ENCODE peak calls at places on chromosomes 12 and 14, in eight cellular contexts. A is AG20443, T is Calu3, Q is T-helper 1 cell, X is HuH-7, N is NCI-H510A, Y is skeletal muscle cell, B is body of pancreas. S is an unnamed sample.

GRCh38 chr14:49909016-49909415 is 16.1 kb downstream of the ARF6 start:
- DNase-seq in Q (no peak), T (no peak), B (no peak), N (no peak), Y (no peak), A (no peak), X (no peak), S (no peak)

GRCh38 chr14:80906946-80907345 is 34.6 kb downstream of the CEP128 start:
- DNase-seq in X (no peak), Y (no peak), B (no peak), N (no peak), T (no peak), Q (no peak), A (peak; percentile 63), S (peak; percentile 77)

GRCh38 chr14:68873379-68873778 is 80.5 kb upstream of the ZFP36L1 start:
- DNase-seq in A (no peak), Q (no peak), X (no peak), B (no peak), N (no peak), Y (no peak), T (no peak), S (no peak)

GRCh38 chr12:121872546-121873223 is 14.0 kb upstream of the HPD start:
- DNase-seq in Q (no peak), B (peak; percentile 33), Y (peak; percentile 88), T (no peak), X (no peak), A (peak; percentile 80), N (peak; percentile 37), S (peak; percentile 99)

GRCh38 chr14:71006200-71006563 is 98.9 kb downstream of the PCNX1 start:
- DNase-seq in Y (no peak), T (no peak), B (no peak), X (no peak), Q (no peak), A (no peak), N (no peak), S (no peak)

GRCh38 chr14:104553166-104554087 is 26.1 kb upstream of the C14orf180 start:
- DNase-seq in T (no peak), Y (no peak), N (no peak), Q (no peak), B (peak; percentile 1), X (no peak), A (no peak), S (no peak)

GRCh38 chr14:29810064-29810463 is 117.6 kb downstream of the PRKD1 start:
- DNase-seq in N (no peak), B (no peak), X (no peak), Q (no peak), Y (no peak), T (no peak), A (no peak), S (no peak)

GRCh38 chr14:52338282-52338681 is 24.2 kb downstream of the PTGER2 start:
- DNase-seq in N (no peak), X (no peak), B (no peak), Y (no peak), T (no peak), Q (no peak), A (peak; percentile 48), S (peak; percentile 78)

GRCh38 chr12:110647669-110648068 is 33.7 kb downstream of the TCTN1 start:
- DNase-seq in Q (no peak), T (no peak), N (no peak), B (no peak), Y (no peak), A (no peak), X (no peak), S (no peak)

GRCh38 chr14:64060648-64061096 is 207.9 kb downstream of the SYNE2 start:
- DNase-seq in N (no peak), Y (no peak), A (peak; percentile 18), Q (no peak), X (peak; percentile 27), B (peak; percentile 30), T (peak; percentile 34), S (peak; percentile 28)

GRCh38 chr14:33755358-33755757 is 195.5 kb downstream of the EGLN3 start:
- DNase-seq in A (no peak), T (no peak), Q (no peak), Y (no peak), N (no peak), X (no peak), B (no peak), S (no peak)

GRCh38 chr12:81930037-81930436 is 170.9 kb upstream of the PPFIA2 start:
- DNase-seq in Q (no peak), T (no peak), N (no peak), B (no peak), A (no peak), X (no peak), Y (no peak), S (no peak)

GRCh38 chr14:96121660-96122395 is 82.7 kb downstream of the C14orf132 start:
- DNase-seq in A (no peak), N (no peak), B (no peak), Q (no peak), T (no peak), X (no peak), Y (peak; percentile 60), S (peak; percentile 84)

GRCh38 chr12:40106655-40107054 is 774 bp upstream of the SLC2A13 start:
- DNase-seq in B (no peak), X (no peak), Y (no peak), N (no peak), Q (no peak), T (no peak), A (no peak), S (no peak)

GRCh38 chr14:66507181-66507721 is 696 bp upstream of the GPHN start:
- DNase-seq in T (no peak), A (no peak), Y (no peak), N (no peak), Q (no peak), X (no peak), B (no peak), S (no peak)

GRCh38 chr14:68660495-68660894 is 132.4 kb downstream of the ZFP36L1 start:
- DNase-seq in N (no peak), B (no peak), A (no peak), T (no peak), Q (no peak), X (no peak), Y (no peak), S (no peak)

GRCh38 chr14:88870777-88871176 is 46.3 kb downstream of the TTC8 start:
- DNase-seq in N (no peak), B (no peak), Y (no peak), X (no peak), T (no peak), A (no peak), Q (no peak), S (no peak)

GRCh38 chr14:101916816-101917412 is 47.5 kb upstream of the DYNC1H1 start:
- DNase-seq in Y (no peak), N (no peak), T (no peak), X (no peak), B (no peak), A (no peak), Q (no peak), S (peak; percentile 70)

GRCh38 chr12:52250048-52250990 is 17.3 kb downstream of the KRT7 start:
- DNase-seq in X (no peak), A (no peak), N (no peak), B (peak; percentile 40), T (peak; percentile 21), Y (no peak), Q (no peak), S (no peak)

GRCh38 chr12:93851245-93851665 is 174.1 kb downstream of the CRADD start:
- DNase-seq in Y (no peak), Q (no peak), N (no peak), T (no peak), A (no peak), B (no peak), X (no peak), S (no peak)

GRCh38 chr12:4829793-4830162 is 79.9 kb upstream of the KCNA1 start:
- DNase-seq in N (no peak), T (no peak), A (no peak), Y (no peak), X (no peak), B (no peak), Q (no peak), S (no peak)

GRCh38 chr12:75722714-75723200 is 211.3 kb upstream of the KRR1 start:
- DNase-seq in Y (peak; percentile 87), T (peak; percentile 48), X (no peak), A (peak; percentile 73), Q (peak; percentile 3), B (peak; percentile 47), N (no peak), S (peak; percentile 96)

GRCh38 chr12:82383930-82384513 is 25.7 kb downstream of the METTL25 start:
- DNase-seq in N (no peak), Y (peak; percentile 4), A (peak; percentile 11), X (no peak), B (no peak), T (peak; percentile 20), Q (no peak), S (peak; percentile 46)

GRCh38 chr12:96303656-96304055 is 96.6 kb downstream of the CDK17 start:
- DNase-seq in Y (no peak), B (no peak), N (no peak), T (no peak), X (no peak), A (no peak), Q (no peak), S (no peak)

GRCh38 chr12:66301944-66302826 is at the start of gene HELB:
- DNase-seq in B (peak; percentile 100), Y (peak; percentile 82), A (peak; percentile 98), Q (peak; percentile 97), N (peak; percentile 98), T (peak; percentile 98), X (peak; percentile 86), S (peak; percentile 94)